ENCODE peak calls at places on chromosomes 3 and 15, in seven cellular contexts. Q is IMR-90, T is ovary, U is uterus, B is psoas muscle, H is left lung, N is tibial nerve. P is an unnamed sample.

GRCh38 chr3:48418651-48419050 is 11.2 kb downstream of the PLXNB1 start:
- DNase-seq in N (no peak), B (no peak), U (no peak), Q (no peak), T (no peak), H (peak; percentile 50), P (no peak)

GRCh38 chr3:184748219-184749135 is 36.6 kb upstream of the MAGEF1 start:
- DNase-seq in U (no peak), B (no peak), T (no peak), N (no peak), Q (peak; percentile 68), H (no peak), P (peak; percentile 18)

GRCh38 chr15:90735929-90736328 is 18.8 kb downstream of the BLM start:
- DNase-seq in B (no peak), U (no peak), T (no peak), N (no peak), H (no peak), Q (no peak), P (no peak)

GRCh38 chr3:10142707-10143560 is 1.4 kb downstream of the VHL start:
- DNase-seq in T (peak; percentile 24), H (no peak), U (peak; percentile 34), N (no peak), Q (no peak), B (no peak), P (peak; percentile 25)

GRCh38 chr15:62164500-62165028 is 521 bp downstream of the C2CD4B start:
- DNase-seq in U (no peak), T (no peak), H (peak; percentile 83), B (peak; percentile 54), Q (no peak), N (no peak), P (no peak)

GRCh38 chr15:38991701-38992100 is 427.1 kb upstream of the RASGRP1 start:
- DNase-seq in N (no peak), Q (no peak), B (no peak), T (no peak), U (no peak), H (no peak), P (peak; percentile 74)

GRCh38 chr3:11201246-11202024 is 47.1 kb downstream of the HRH1 start:
- DNase-seq in U (no peak), H (no peak), T (no peak), N (no peak), B (no peak), Q (no peak), P (peak; percentile 86)

GRCh38 chr3:149964296-149964695 is 6.4 kb downstream of the PFN2 start:
- DNase-seq in Q (peak; percentile 33), N (no peak), B (no peak), U (no peak), T (no peak), H (no peak), P (peak; percentile 57)

GRCh38 chr15:65603559-65603958 is 7.4 kb downstream of the INTS14 start:
- DNase-seq in T (no peak), B (no peak), U (no peak), Q (no peak), N (no peak), H (no peak), P (no peak)

DNA sequence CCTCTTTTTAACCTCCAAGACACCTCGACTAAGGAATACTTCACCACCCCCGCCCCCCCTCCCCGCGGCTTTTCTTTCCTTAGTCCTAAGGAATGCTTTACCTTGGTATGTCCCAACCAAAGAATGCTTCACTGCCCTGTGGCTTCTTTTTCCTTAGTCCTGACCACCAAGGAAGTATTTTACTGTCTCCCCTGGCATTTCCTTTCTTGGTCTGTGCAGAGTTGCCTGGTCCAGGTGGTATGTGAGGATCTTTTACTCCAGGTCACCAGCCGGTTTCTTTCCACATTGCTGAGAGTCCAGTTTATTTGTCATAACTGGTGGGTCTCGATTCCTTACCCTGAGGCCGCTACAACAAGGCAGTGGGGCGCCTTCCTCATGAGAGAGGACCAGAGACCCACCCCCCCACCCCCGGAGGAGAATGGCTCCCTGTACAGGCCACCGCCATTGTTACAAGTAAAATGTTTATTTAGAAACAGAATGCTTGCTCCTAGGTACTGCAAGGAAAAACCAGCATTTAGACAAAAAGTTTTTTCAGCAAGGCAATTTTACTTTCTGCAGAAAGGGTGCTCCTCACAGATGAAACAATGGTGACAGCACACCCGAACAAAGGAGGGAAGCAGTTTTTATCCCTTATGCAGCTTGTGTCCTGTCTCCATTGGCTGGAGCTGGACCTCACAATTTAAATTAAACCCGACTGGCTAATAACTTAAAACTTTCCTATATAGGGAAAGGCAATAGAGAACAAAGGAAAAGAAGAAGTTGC is 23.1 kb upstream of the MTHFS start:
- DNase-seq in N (no peak), B (no peak), H (no peak), U (no peak), T (no peak), Q (no peak), P (no peak)
- H3K9me3 ChIP-seq in N (peaks cover 7% of the 10 kb centered on the region), B (peaks cover 56% of the 10 kb centered on the region), H (no peaks in the 10 kb centered on the region), U (peaks cover 41% of the 10 kb centered on the region), T (peaks cover 12% of the 10 kb centered on the region), Q (peaks cover 42% of the 10 kb centered on the region), P (no peaks in the 10 kb centered on the region)

DNA sequence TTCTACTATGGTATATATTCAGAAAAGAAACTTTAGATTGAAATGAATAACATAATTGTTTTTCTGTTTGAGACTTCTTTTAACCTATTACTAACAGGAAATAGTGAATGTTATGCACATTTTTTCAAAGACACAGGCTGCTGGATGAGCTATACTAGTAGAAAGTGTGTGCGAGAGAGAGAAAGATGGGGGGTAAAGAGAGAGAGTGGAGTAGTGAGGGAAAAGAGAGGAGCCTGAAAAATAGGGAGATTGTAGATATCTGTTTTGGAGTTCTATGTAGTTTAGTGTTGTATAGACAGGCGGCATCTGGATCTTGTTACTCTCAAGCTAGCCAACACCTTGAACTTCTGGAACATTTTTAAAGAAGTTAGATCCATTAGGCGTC is 2.4 kb downstream of the RBMS3 start:
- DNase-seq in B (no peak), Q (peak; percentile 15), T (no peak), H (no peak), N (no peak), U (no peak), P (peak; percentile 42)
- H3K4me3 ChIP-seq in B (peak overlapping the region; percentile 76), Q (peak overlapping the region; percentile 91), T (peak overlapping the region; percentile 53), H (peak overlapping the region; percentile 52), N (peak overlapping the region; percentile 45), U (peak overlapping the region; percentile 56), P (peak overlapping the region; percentile 81)

GRCh38 chr15:25056484-25057429 is 102.0 kb downstream of the SNRPN start:
- DNase-seq in T (no peak), Q (no peak), H (no peak), B (no peak), U (peak; percentile 11), N (no peak), P (no peak)
- H3K9me3 ChIP-seq in T (peaks cover 100% of the 10 kb centered on the region), Q (peaks cover 100% of the 10 kb centered on the region), H (no peaks in the 10 kb centered on the region), B (peaks cover 92% of the 10 kb centered on the region), U (peaks cover 99% of the 10 kb centered on the region), N (peaks cover 73% of the 10 kb centered on the region), P (peaks cover 30% of the 10 kb centered on the region)

GRCh38 chr15:50180578-50180977 is 1.4 kb upstream of the SLC27A2 start:
- DNase-seq in B (no peak), T (no peak), U (no peak), H (no peak), Q (no peak), N (no peak), P (no peak)

GRCh38 chr15:50180091-50180490 is 1.9 kb upstream of the SLC27A2 start:
- DNase-seq in N (no peak), B (no peak), U (no peak), T (no peak), H (no peak), Q (no peak), P (no peak)

GRCh38 chr15:50181206-50181982 is 602 bp upstream of the SLC27A2 start:
- DNase-seq in Q (no peak), N (no peak), U (no peak), H (no peak), T (no peak), B (no peak), P (no peak)

GRCh38 chr15:50181983-50182232 is at the start of gene SLC27A2:
- DNase-seq in Q (peak; percentile 4), H (peak; percentile 89), B (peak; percentile 63), T (peak; percentile 20), U (no peak), N (no peak), P (no peak)

DNA sequence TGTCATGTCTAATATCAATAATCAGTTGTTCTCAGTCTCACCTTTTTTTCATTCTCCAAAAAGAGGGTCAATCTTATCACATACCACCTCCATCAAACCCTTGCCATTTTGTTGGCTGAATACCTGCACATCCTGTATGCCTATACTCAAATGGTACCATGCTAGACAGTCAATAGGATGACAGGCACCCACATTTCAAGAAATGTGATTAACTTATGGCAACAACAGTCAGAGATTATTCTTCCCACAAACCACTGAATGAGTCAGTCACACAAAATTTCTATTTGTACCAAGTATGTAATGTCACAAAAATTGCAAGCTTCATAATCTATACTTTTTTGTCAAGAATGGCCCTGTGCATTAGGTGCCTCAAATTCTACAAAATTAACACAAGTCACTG is 5.1 kb upstream of the SLC27A2 start:
- DNase-seq in B (no peak), T (no peak), N (no peak), H (no peak), Q (peak; percentile 22), U (no peak), P (no peak)
- H3K4me3 ChIP-seq in B (no peak overlapping the region), T (no peak overlapping the region), N (no peak overlapping the region), H (no peak overlapping the region), Q (no peak overlapping the region), U (no peak overlapping the region), P (no peak overlapping the region)